ENCODE peak calls at places on chromosomes 1 and 21, in five cellular contexts. Y, Z, M, B and E are unnamed samples.

GRCh38 chr1:56065729-56066128 is 513.6 kb downstream of the PLPP3 start:
- DNase-seq in Y (no peak), Z (no peak), M (no peak), B (no peak), E (no peak)

GRCh38 chr21:37566790-37567725 is 200.5 kb downstream of the DYRK1A start:
- DNase-seq in Y (no peak), Z (no peak), M (no peak), B (no peak), E (no peak)

GRCh38 chr1:32900956-32901822 is at the start of gene TMEM54:
- DNase-seq in Y (no peak), Z (peak), M (no peak), B (no peak), E (peak)

GRCh38 chr1:43452789-43453441 is 816 bp downstream of the HYI start:
- DNase-seq in Y (no peak), Z (no peak), M (no peak), B (no peak), E (peak)

GRCh38 chr1:109547412-109548320 is 749 bp upstream of the GNAI3 start:
- DNase-seq in Y (no peak), Z (no peak), M (no peak), B (no peak), E (peak)

GRCh38 chr1:17437260-17438175 is 2.0 kb downstream of the RCC2 start:
- DNase-seq in Y (no peak), Z (peak), M (no peak), B (no peak), E (peak)

GRCh38 chr1:167899253-167899681 is 14.7 kb downstream of the ADCY10 start:
- DNase-seq in Y (no peak), Z (no peak), M (no peak), B (peak), E (peak)

GRCh38 chr21:42707207-42707830 is 53.9 kb downstream of the PDE9A start:
- DNase-seq in Y (no peak), Z (no peak), M (no peak), B (no peak), E (no peak)

GRCh38 chr1:59415876-59416275 is 119.0 kb downstream of the FGGY start:
- DNase-seq in Y (no peak), Z (no peak), M (no peak), B (no peak), E (peak)

GRCh38 chr1:219189021-219189824 is 15.5 kb downstream of the LYPLAL1 start:
- DNase-seq in Y (no peak), Z (no peak), M (no peak), B (peak), E (peak)
- TF ChIP-seq BHLHE40 in Y (no peak), Z (no peak), M (no peak), B (no peak), E (no peak)

GRCh38 chr1:240242601-240243144 is 151.0 kb downstream of the FMN2 start:
- DNase-seq in Y (no peak), Z (no peak), M (no peak), B (no peak), E (peak)
- TF ChIP-seq RFX5 in Y (no peak), Z (no peak), M (no peak), B (no peak), E (no peak)

DNA sequence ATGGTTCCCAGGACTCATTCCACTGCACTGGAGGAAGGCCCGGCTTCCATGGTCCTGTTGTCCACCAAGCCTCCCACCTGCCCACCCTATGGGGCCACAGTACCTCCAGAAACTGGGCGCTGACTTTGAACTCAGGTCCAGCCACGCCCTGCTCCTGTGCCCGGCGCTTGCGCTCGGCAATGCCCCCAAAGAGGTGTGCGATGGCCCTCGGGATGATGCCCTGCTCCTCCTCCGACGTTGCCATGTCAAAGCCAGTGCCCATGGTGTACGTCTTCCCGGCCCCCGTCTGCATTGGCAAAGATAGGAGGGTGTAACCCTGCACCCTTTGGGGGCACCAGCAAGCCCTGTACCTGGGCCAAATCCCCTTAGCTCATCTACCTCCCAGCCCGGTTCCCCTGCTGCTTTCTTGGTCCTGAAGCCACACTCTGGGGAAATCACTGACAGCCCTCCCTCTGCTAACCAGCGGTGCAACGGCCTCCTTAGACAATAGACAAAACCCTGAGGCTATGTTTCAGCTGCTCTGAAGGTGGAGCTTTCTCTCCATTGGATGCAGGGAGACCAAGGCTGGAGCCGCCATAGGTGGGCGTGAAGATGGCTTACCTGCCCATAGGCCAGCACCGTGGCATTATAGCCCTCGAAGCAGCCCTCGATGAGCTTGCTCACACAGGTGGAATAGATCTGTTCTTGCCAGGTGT is 14.7 kb downstream of the KIF21B start:
- DNase-seq in Y (no peak), Z (no peak), M (no peak), B (no peak), E (no peak)
- TF ChIP-seq CEBPB in Y (no peak), Z (no peak), M (no peak), B (no peak), E (no peak)

GRCh38 chr1:8477983-8478362 is 160.1 kb downstream of the SLC45A1 start:
- DNase-seq in Y (no peak), Z (no peak), M (no peak), B (no peak), E (no peak)

GRCh38 chr1:8478566-8478965 is 160.7 kb downstream of the SLC45A1 start:
- DNase-seq in Y (peak), Z (no peak), M (no peak), B (no peak), E (no peak)

GRCh38 chr1:8482844-8483436 is 165.0 kb downstream of the SLC45A1 start:
- DNase-seq in Y (no peak), Z (no peak), M (no peak), B (no peak), E (peak)

GRCh38 chr1:8486047-8486446 is 168.1 kb downstream of the SLC45A1 start:
- DNase-seq in Y (no peak), Z (no peak), M (no peak), B (no peak), E (no peak)

DNA sequence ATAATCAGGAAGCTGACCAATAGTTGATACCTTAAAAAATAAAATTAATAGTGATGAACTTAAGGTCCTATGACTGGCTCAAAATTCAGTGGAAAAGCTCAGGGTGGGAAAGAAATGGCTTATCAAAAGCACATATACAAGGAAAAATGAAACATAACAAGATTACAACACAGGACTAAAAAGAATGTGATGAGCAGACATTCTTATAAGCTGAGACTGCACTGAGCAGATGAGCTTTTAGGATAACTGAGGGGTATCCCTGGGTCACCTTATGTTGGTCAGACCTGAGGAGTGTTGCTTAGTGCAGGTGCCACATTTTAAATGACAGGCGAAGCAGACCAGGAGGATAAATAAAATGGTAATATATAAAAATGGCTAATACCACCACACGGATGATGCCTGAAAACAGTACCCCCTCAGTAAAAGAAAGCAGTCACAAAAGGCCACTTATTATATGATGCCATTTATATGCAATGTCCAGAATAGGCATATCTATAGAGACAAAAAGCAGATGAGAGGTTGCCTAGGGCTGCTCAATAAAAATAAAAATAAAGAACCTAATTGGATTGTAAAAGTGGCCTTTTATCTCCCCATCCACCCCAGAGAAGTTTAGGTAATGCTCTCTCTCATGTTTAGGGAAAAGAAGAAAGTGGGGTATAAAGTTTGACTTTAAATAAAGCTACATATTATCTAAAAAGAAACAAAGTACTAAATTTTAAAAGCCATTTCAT is 163.9 kb downstream of the SLC45A1 start:
- DNase-seq in Y (no peak), Z (no peak), M (no peak), B (no peak), E (peak)
- TF ChIP-seq BHLHE40 in Y (no peak), Z (no peak), M (no peak), B (no peak), E (no peak)